ENCODE peak calls at places on chromosomes 12 and 14, in seven cellular contexts. One of them, this sample, is unnamed.

GRCh38 chr12:25959069-25959961 is 833 bp downstream of the RASSF8 start:
- DNase-seq in CD4-positive, alpha-beta T cell: no peak
- DNase-seq in heart left ventricle: peak; percentile 49
- DNase-seq in HL-60: no peak
- DNase-seq in stomach: peak; percentile 27
- DNase-seq in SK-N-SH: peak; percentile 27
- DNase-seq in heart right ventricle: peak; percentile 60
- DNase-seq in this sample: peak; percentile 36

GRCh38 chr12:90407841-90408240 is 547.1 kb downstream of the CCER1 start:
- DNase-seq in HL-60: no peak
- DNase-seq in CD4-positive, alpha-beta T cell: no peak
- DNase-seq in SK-N-SH: no peak
- DNase-seq in heart left ventricle: no peak
- DNase-seq in stomach: no peak
- DNase-seq in heart right ventricle: no peak
- DNase-seq in this sample: no peak

GRCh38 chr14:102471921-102472814 is 37.4 kb downstream of the ANKRD9 start:
- DNase-seq in CD4-positive, alpha-beta T cell: no peak
- DNase-seq in HL-60: no peak
- DNase-seq in heart right ventricle: no peak
- DNase-seq in stomach: no peak
- DNase-seq in SK-N-SH: no peak
- DNase-seq in heart left ventricle: no peak
- DNase-seq in this sample: no peak

GRCh38 chr12:95571369-95571768 is 20.1 kb upstream of the USP44 start:
- DNase-seq in stomach: no peak
- DNase-seq in HL-60: no peak
- DNase-seq in SK-N-SH: no peak
- DNase-seq in heart left ventricle: no peak
- DNase-seq in heart right ventricle: no peak
- DNase-seq in CD4-positive, alpha-beta T cell: no peak
- DNase-seq in this sample: no peak

GRCh38 chr12:24728366-24728765 is 220.5 kb downstream of the BCAT1 start:
- DNase-seq in SK-N-SH: peak; percentile 30
- DNase-seq in stomach: no peak
- DNase-seq in CD4-positive, alpha-beta T cell: no peak
- DNase-seq in HL-60: no peak
- DNase-seq in heart right ventricle: no peak
- DNase-seq in heart left ventricle: no peak
- DNase-seq in this sample: no peak

GRCh38 chr12:34604227-34604626 is 581.9 kb downstream of the ALG10 start:
- DNase-seq in stomach: no peak
- DNase-seq in heart left ventricle: no peak
- DNase-seq in CD4-positive, alpha-beta T cell: no peak
- DNase-seq in heart right ventricle: no peak
- DNase-seq in HL-60: no peak
- DNase-seq in SK-N-SH: peak; percentile 0
- DNase-seq in this sample: no peak

GRCh38 chr14:102592969-102593840 is 756 bp downstream of the RCOR1 start:
- DNase-seq in HL-60: no peak
- DNase-seq in heart right ventricle: peak; percentile 61
- DNase-seq in CD4-positive, alpha-beta T cell: peak; percentile 61
- DNase-seq in heart left ventricle: peak; percentile 49
- DNase-seq in stomach: peak; percentile 50
- DNase-seq in SK-N-SH: peak; percentile 82
- DNase-seq in this sample: peak; percentile 68

GRCh38 chr12:65881965-65882413 is 57.7 kb downstream of the HMGA2 start:
- DNase-seq in CD4-positive, alpha-beta T cell: no peak
- DNase-seq in heart left ventricle: peak; percentile 76
- DNase-seq in HL-60: peak; percentile 67
- DNase-seq in stomach: peak; percentile 75
- DNase-seq in heart right ventricle: peak; percentile 77
- DNase-seq in SK-N-SH: no peak
- DNase-seq in this sample: no peak

GRCh38 chr14:24398298-24398942 is 383 bp upstream of the NYNRIN start:
- DNase-seq in heart right ventricle: peak; percentile 66
- DNase-seq in heart left ventricle: peak; percentile 82
- DNase-seq in HL-60: no peak
- DNase-seq in CD4-positive, alpha-beta T cell: no peak
- DNase-seq in stomach: no peak
- DNase-seq in SK-N-SH: peak; percentile 73
- DNase-seq in this sample: no peak

GRCh38 chr12:96143827-96144226 is 50.3 kb upstream of the ELK3 start:
- DNase-seq in SK-N-SH: no peak
- DNase-seq in heart left ventricle: no peak
- DNase-seq in CD4-positive, alpha-beta T cell: no peak
- DNase-seq in heart right ventricle: no peak
- DNase-seq in HL-60: no peak
- DNase-seq in stomach: no peak
- DNase-seq in this sample: no peak

GRCh38 chr14:60753264-60754126 is 18.9 kb downstream of the MNAT1 start:
- DNase-seq in SK-N-SH: no peak
- DNase-seq in HL-60: peak; percentile 87
- DNase-seq in heart left ventricle: no peak
- DNase-seq in heart right ventricle: no peak
- DNase-seq in stomach: no peak
- DNase-seq in CD4-positive, alpha-beta T cell: peak; percentile 13
- DNase-seq in this sample: no peak

DNA sequence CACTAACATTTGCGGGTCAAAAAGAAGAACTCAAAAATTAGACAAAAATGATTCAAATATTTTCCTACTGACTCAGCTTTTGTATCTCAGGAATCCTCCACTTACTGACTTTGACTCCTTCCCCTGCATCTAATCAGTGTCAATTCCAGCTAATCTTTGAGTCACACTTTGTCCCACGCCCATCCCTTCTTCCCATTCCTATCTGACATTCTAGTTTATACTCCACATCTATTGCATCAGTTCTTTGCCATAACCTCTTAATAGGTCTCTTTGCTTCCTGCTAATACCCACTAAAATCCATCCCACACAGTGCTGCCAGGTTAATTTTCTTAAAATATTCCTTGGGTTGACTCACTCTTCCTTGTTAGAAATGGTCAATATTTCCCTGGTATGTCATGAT is 19.1 kb downstream of the BBS10 start:
- DNase-seq in HL-60: no peak
- DNase-seq in stomach: no peak
- DNase-seq in heart left ventricle: no peak
- DNase-seq in SK-N-SH: no peak
- DNase-seq in CD4-positive, alpha-beta T cell: no peak
- DNase-seq in heart right ventricle: no peak
- DNase-seq in this sample: no peak
- H3K27me3 ChIP-seq in HL-60: no peaks in the 10 kb centered on the region
- H3K27me3 ChIP-seq in stomach: no peaks in the 10 kb centered on the region
- H3K27me3 ChIP-seq in heart left ventricle: no peaks in the 10 kb centered on the region
- H3K27me3 ChIP-seq in SK-N-SH: no peaks in the 10 kb centered on the region
- H3K27me3 ChIP-seq in CD4-positive, alpha-beta T cell: no peaks in the 10 kb centered on the region
- H3K27me3 ChIP-seq in heart right ventricle: no peaks in the 10 kb centered on the region
- H3K27me3 ChIP-seq in this sample: peaks cover 2% of the 10 kb centered on the region

GRCh38 chr14:56816575-56817391 is 6.5 kb upstream of the OTX2 start:
- DNase-seq in stomach: no peak
- DNase-seq in CD4-positive, alpha-beta T cell: no peak
- DNase-seq in heart right ventricle: no peak
- DNase-seq in HL-60: no peak
- DNase-seq in SK-N-SH: no peak
- DNase-seq in heart left ventricle: no peak
- DNase-seq in this sample: no peak

GRCh38 chr14:56814468-56815074 is 4.3 kb upstream of the OTX2 start:
- DNase-seq in stomach: no peak
- DNase-seq in heart right ventricle: no peak
- DNase-seq in CD4-positive, alpha-beta T cell: no peak
- DNase-seq in SK-N-SH: no peak
- DNase-seq in heart left ventricle: no peak
- DNase-seq in HL-60: no peak
- DNase-seq in this sample: no peak

GRCh38 chr14:56813143-56813551 is 2.9 kb upstream of the OTX2 start:
- DNase-seq in heart right ventricle: no peak
- DNase-seq in HL-60: no peak
- DNase-seq in CD4-positive, alpha-beta T cell: no peak
- DNase-seq in SK-N-SH: no peak
- DNase-seq in stomach: no peak
- DNase-seq in heart left ventricle: no peak
- DNase-seq in this sample: no peak

GRCh38 chr14:56817396-56817921 is 7.2 kb upstream of the OTX2 start:
- DNase-seq in heart right ventricle: no peak
- DNase-seq in SK-N-SH: no peak
- DNase-seq in HL-60: no peak
- DNase-seq in CD4-positive, alpha-beta T cell: no peak
- DNase-seq in stomach: no peak
- DNase-seq in heart left ventricle: no peak
- DNase-seq in this sample: no peak

DNA sequence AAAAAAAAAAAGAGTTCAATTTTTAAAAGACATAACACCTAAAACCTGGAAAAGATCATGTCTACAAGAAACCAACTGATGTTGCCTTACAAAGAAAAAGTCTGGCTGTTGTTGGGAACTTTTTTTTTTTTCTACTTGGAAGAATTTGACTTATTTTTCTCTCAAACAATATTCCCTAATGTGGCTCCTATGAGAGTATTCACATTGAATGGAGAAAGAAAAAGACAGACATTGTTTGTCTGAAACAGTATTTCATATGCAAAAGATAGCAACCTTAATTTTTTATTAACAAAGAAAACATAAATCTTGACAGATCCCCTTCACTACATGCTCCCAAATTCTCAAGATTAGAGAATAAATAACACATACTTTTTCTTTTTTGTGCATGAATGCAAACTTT is 5.0 kb upstream of the OTX2 start:
- DNase-seq in CD4-positive, alpha-beta T cell: no peak
- DNase-seq in HL-60: no peak
- DNase-seq in heart left ventricle: no peak
- DNase-seq in SK-N-SH: no peak
- DNase-seq in stomach: no peak
- DNase-seq in heart right ventricle: no peak
- DNase-seq in this sample: no peak
- H3K27me3 ChIP-seq in CD4-positive, alpha-beta T cell: peaks cover 81% of the 10 kb centered on the region
- H3K27me3 ChIP-seq in HL-60: peaks cover 75% of the 10 kb centered on the region
- H3K27me3 ChIP-seq in heart left ventricle: peaks cover 91% of the 10 kb centered on the region
- H3K27me3 ChIP-seq in SK-N-SH: peaks cover 73% of the 10 kb centered on the region
- H3K27me3 ChIP-seq in stomach: peaks cover 23% of the 10 kb centered on the region
- H3K27me3 ChIP-seq in heart right ventricle: peaks cover 100% of the 10 kb centered on the region
- H3K27me3 ChIP-seq in this sample: peaks cover 92% of the 10 kb centered on the region

DNA sequence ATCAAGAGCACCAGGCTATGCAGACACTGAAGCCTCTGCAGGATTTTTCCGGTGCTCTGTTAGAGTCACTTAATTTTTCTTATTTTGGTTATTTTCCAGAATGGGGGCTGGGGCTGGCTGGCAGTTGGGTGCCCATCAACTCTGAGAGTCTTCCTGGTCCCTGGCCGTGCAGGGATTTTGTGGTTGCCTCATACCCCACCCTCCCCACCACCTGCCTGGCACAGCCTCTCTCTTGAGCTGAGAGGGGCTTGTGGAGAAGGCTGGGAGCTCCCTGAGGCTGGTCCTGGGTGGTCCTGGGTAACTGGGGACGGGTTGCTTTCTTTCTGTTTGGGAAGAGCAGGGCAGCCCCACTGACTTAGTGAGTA is 23.3 kb downstream of the LRTM2 start:
- DNase-seq in SK-N-SH: no peak
- DNase-seq in CD4-positive, alpha-beta T cell: no peak
- DNase-seq in HL-60: no peak
- DNase-seq in heart right ventricle: no peak
- DNase-seq in stomach: no peak
- DNase-seq in heart left ventricle: peak; percentile 3
- DNase-seq in this sample: no peak
- H3K27me3 ChIP-seq in SK-N-SH: peaks cover 20% of the 10 kb centered on the region
- H3K27me3 ChIP-seq in CD4-positive, alpha-beta T cell: no peaks in the 10 kb centered on the region
- H3K27me3 ChIP-seq in HL-60: no peaks in the 10 kb centered on the region
- H3K27me3 ChIP-seq in heart right ventricle: peaks cover 27% of the 10 kb centered on the region
- H3K27me3 ChIP-seq in stomach: no peaks in the 10 kb centered on the region
- H3K27me3 ChIP-seq in heart left ventricle: peaks cover 2% of the 10 kb centered on the region
- H3K27me3 ChIP-seq in this sample: no peaks in the 10 kb centered on the region

GRCh38 chr14:99748529-99748928 is 44.7 kb upstream of the EML1 start:
- DNase-seq in SK-N-SH: no peak
- DNase-seq in stomach: no peak
- DNase-seq in heart right ventricle: no peak
- DNase-seq in CD4-positive, alpha-beta T cell: no peak
- DNase-seq in heart left ventricle: no peak
- DNase-seq in HL-60: no peak
- DNase-seq in this sample: no peak
- H3K27me3 ChIP-seq in SK-N-SH: no peaks in the 10 kb centered on the region
- H3K27me3 ChIP-seq in stomach: no peaks in the 10 kb centered on the region
- H3K27me3 ChIP-seq in heart right ventricle: no peaks in the 10 kb centered on the region
- H3K27me3 ChIP-seq in CD4-positive, alpha-beta T cell: peaks cover 14% of the 10 kb centered on the region
- H3K27me3 ChIP-seq in heart left ventricle: no peaks in the 10 kb centered on the region
- H3K27me3 ChIP-seq in HL-60: peaks cover 20% of the 10 kb centered on the region
- H3K27me3 ChIP-seq in this sample: no peaks in the 10 kb centered on the region

GRCh38 chr12:62409068-62409467 is 57.6 kb upstream of the MON2 start:
- DNase-seq in SK-N-SH: no peak
- DNase-seq in heart left ventricle: no peak
- DNase-seq in stomach: no peak
- DNase-seq in heart right ventricle: no peak
- DNase-seq in HL-60: no peak
- DNase-seq in CD4-positive, alpha-beta T cell: no peak
- DNase-seq in this sample: no peak

GRCh38 chr12:62414180-62414579 is 52.4 kb upstream of the MON2 start:
- DNase-seq in stomach: no peak
- DNase-seq in SK-N-SH: no peak
- DNase-seq in heart right ventricle: no peak
- DNase-seq in HL-60: no peak
- DNase-seq in heart left ventricle: no peak
- DNase-seq in CD4-positive, alpha-beta T cell: no peak
- DNase-seq in this sample: no peak
- H3K27me3 ChIP-seq in stomach: no peaks in the 10 kb centered on the region
- H3K27me3 ChIP-seq in SK-N-SH: no peaks in the 10 kb centered on the region
- H3K27me3 ChIP-seq in heart right ventricle: no peaks in the 10 kb centered on the region
- H3K27me3 ChIP-seq in HL-60: no peaks in the 10 kb centered on the region
- H3K27me3 ChIP-seq in heart left ventricle: no peaks in the 10 kb centered on the region
- H3K27me3 ChIP-seq in CD4-positive, alpha-beta T cell: no peaks in the 10 kb centered on the region
- H3K27me3 ChIP-seq in this sample: no peaks in the 10 kb centered on the region

GRCh38 chr14:22300646-22301045 is 288.4 kb downstream of the DAD1 start:
- DNase-seq in HL-60: no peak
- DNase-seq in CD4-positive, alpha-beta T cell: no peak
- DNase-seq in heart right ventricle: no peak
- DNase-seq in heart left ventricle: no peak
- DNase-seq in stomach: no peak
- DNase-seq in SK-N-SH: no peak
- DNase-seq in this sample: no peak
- H3K27me3 ChIP-seq in HL-60: no peaks in the 10 kb centered on the region
- H3K27me3 ChIP-seq in CD4-positive, alpha-beta T cell: no peaks in the 10 kb centered on the region
- H3K27me3 ChIP-seq in heart right ventricle: peaks cover 19% of the 10 kb centered on the region
- H3K27me3 ChIP-seq in heart left ventricle: no peaks in the 10 kb centered on the region
- H3K27me3 ChIP-seq in stomach: no peaks in the 10 kb centered on the region
- H3K27me3 ChIP-seq in SK-N-SH: no peaks in the 10 kb centered on the region
- H3K27me3 ChIP-seq in this sample: peaks cover 24% of the 10 kb centered on the region